ENCODE peak calls at places on chromosomes 7 and 10, in ten cellular contexts. B is nephron progenitor cell, A is uterus, Z is psoas muscle, L is upper lobe of right lung, W is RWPE1, N is stomach, U is right lobe of liver, G is cardiac muscle cell, D is heart right ventricle. P is an unnamed sample.

GRCh38 chr10:72694476-72695369 is 2.8 kb downstream of the MCU start:
- DNase-seq in G (peak; percentile 34), B (no peak), L (no peak), A (no peak), Z (no peak), U (no peak), N (no peak), W (peak; percentile 38), D (no peak), P (no peak)

GRCh38 chr10:78706986-78707500 is 361.7 kb upstream of the ZMIZ1 start:
- DNase-seq in U (no peak), W (no peak), G (no peak), A (no peak), Z (no peak), L (no peak), B (no peak), N (no peak), D (no peak), P (no peak)

GRCh38 chr7:25851332-25852248 is 300.4 kb upstream of the NFE2L3 start:
- DNase-seq in L (peak; percentile 86), A (peak; percentile 93), W (peak; percentile 69), B (peak; percentile 88), Z (peak; percentile 79), G (peak; percentile 90), N (peak; percentile 80), U (peak; percentile 77), D (peak; percentile 81), P (peak; percentile 89)

GRCh38 chr7:46369933-46370654 is 449.0 kb upstream of the IGFBP3 start:
- DNase-seq in Z (no peak), D (no peak), L (no peak), B (no peak), N (no peak), U (no peak), W (peak; percentile 48), G (no peak), A (no peak), P (no peak)

GRCh38 chr10:3397231-3397630 is 224.6 kb upstream of the PITRM1 start:
- DNase-seq in B (no peak), A (no peak), L (no peak), G (no peak), N (no peak), Z (no peak), W (no peak), U (no peak), D (no peak), P (no peak)

GRCh38 chr10:125232841-125233240 is 72.5 kb upstream of the CTBP2 start:
- DNase-seq in D (no peak), W (peak; percentile 31), Z (no peak), U (no peak), A (no peak), G (no peak), B (no peak), N (no peak), L (no peak), P (no peak)

GRCh38 chr10:81662837-81663236 is 212.2 kb upstream of the NRG3 start:
- DNase-seq in G (no peak), N (no peak), B (no peak), D (no peak), U (no peak), Z (no peak), A (no peak), W (no peak), L (no peak), P (no peak)

GRCh38 chr7:134826105-134826504 is 46.7 kb downstream of the CALD1 start:
- DNase-seq in Z (no peak), G (no peak), U (no peak), D (no peak), A (no peak), W (no peak), N (no peak), B (no peak), L (no peak), P (no peak)

GRCh38 chr10:111479966-111480365 is 403.1 kb downstream of the ADRA2A start:
- DNase-seq in A (no peak), W (peak; percentile 18), U (no peak), L (no peak), G (no peak), B (no peak), Z (no peak), D (no peak), N (no peak), P (no peak)

GRCh38 chr10:111482074-111482350 is 405.2 kb downstream of the ADRA2A start:
- DNase-seq in A (no peak), Z (no peak), L (no peak), D (no peak), B (peak; percentile 14), U (no peak), N (no peak), G (no peak), W (no peak), P (no peak)

GRCh38 chr10:111486346-111486745 is 409.5 kb downstream of the ADRA2A start:
- DNase-seq in N (no peak), D (no peak), U (no peak), L (no peak), A (no peak), B (no peak), W (no peak), G (no peak), Z (no peak), P (no peak)

GRCh38 chr10:111482621-111483216 is 405.9 kb downstream of the ADRA2A start:
- DNase-seq in D (no peak), W (no peak), L (no peak), N (no peak), U (no peak), G (no peak), A (no peak), Z (no peak), B (no peak), P (no peak)

DNA sequence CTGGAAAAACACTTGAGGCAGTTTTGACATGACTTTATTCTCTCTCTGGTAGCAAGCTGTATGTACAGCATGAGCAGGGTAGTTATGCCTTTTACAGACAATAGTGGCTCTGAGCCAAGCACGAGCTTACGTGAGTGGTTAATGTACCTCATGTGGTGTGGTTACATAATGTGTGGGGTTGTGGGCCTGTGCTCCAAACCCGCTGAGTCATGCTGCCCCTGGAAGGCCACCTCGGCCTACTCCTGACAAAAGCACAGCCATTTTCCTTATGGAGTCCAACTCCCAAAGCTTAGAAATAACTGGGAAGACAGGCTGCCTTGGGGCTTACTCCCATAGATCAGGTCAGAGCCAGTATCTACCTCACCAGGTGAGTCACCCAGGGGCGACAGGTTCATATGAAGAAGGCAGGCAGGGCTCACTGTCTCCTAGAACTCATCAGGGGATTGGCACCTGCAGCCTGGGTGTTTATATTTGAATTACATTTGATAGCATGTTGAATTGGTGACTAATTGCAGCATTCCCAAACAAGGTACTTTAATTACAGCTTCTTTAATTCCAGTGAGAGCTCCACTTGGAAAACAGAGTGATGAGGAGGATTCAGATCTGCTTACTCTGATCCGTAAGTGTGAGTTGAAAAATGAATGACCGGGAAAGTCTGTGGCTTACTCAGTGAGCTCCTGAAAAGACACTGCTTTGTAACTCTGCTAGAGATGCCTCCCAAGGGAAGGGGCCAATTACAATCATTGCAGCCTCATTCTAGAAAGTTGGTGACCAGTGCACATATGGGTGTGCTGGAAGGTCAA is 404.6 kb downstream of the ADRA2A start:
- DNase-seq in N (no peak), B (no peak), L (no peak), G (no peak), A (no peak), U (no peak), W (peak; percentile 13), D (no peak), Z (no peak), P (no peak)
- TF ChIP-seq CTCF in N (no peak), B (no peak), L (no peak), G (no peak), A (no peak), U (no peak), W (no peak), D (no peak), Z (no peak), P (no peak)

GRCh38 chr7:151864561-151864960 is 12.4 kb downstream of the PRKAG2 start:
- DNase-seq in N (no peak), U (no peak), D (no peak), W (no peak), L (peak; percentile 19), A (no peak), Z (no peak), G (no peak), B (no peak), P (no peak)

GRCh38 chr7:151865070-151865670 is 11.7 kb downstream of the PRKAG2 start:
- DNase-seq in G (no peak), D (no peak), W (no peak), Z (no peak), A (no peak), L (peak; percentile 66), U (peak; percentile 86), N (no peak), B (no peak), P (no peak)

GRCh38 chr7:151862606-151863381 is 14.1 kb downstream of the PRKAG2 start:
- DNase-seq in G (no peak), L (peak; percentile 57), A (no peak), B (no peak), D (no peak), Z (no peak), N (no peak), W (no peak), U (peak; percentile 52), P (no peak)

GRCh38 chr7:151864081-151864480 is 12.8 kb downstream of the PRKAG2 start:
- DNase-seq in D (no peak), G (no peak), L (peak; percentile 57), B (no peak), U (peak; percentile 78), N (no peak), Z (no peak), A (no peak), W (no peak), P (no peak)

GRCh38 chr7:151863386-151864079 is 13.4 kb downstream of the PRKAG2 start:
- DNase-seq in Z (no peak), W (no peak), D (no peak), U (peak; percentile 43), B (no peak), A (no peak), L (peak; percentile 44), G (peak; percentile 19), N (no peak), P (no peak)
- TF ChIP-seq CTCF in Z (no peak), W (no peak), D (no peak), U (peak; percentile 35), B (no peak), A (no peak), L (no peak), G (no peak), N (no peak), P (no peak)

GRCh38 chr7:143300959-143301617 is 12.9 kb downstream of the CASP2 start:
- DNase-seq in U (no peak), N (no peak), Z (no peak), D (no peak), G (no peak), L (no peak), A (no peak), W (no peak), B (no peak), P (no peak)

GRCh38 chr7:143308632-143309031 is 7.3 kb upstream of the CLCN1 start:
- DNase-seq in A (no peak), U (no peak), D (no peak), B (no peak), L (no peak), Z (no peak), G (no peak), N (no peak), W (no peak), P (no peak)

GRCh38 chr7:143303733-143304132 is 12.2 kb upstream of the CLCN1 start:
- DNase-seq in U (no peak), L (no peak), B (no peak), G (no peak), N (no peak), A (no peak), Z (no peak), W (no peak), D (no peak), P (no peak)

GRCh38 chr7:143304938-143305337 is 11.0 kb upstream of the CLCN1 start:
- DNase-seq in Z (no peak), B (no peak), A (no peak), N (no peak), U (no peak), G (no peak), W (no peak), L (no peak), D (no peak), P (no peak)

GRCh38 chr7:143305423-143306070 is 10.4 kb upstream of the CLCN1 start:
- DNase-seq in B (peak; percentile 55), A (peak; percentile 41), L (peak; percentile 84), U (peak; percentile 89), G (peak; percentile 48), Z (peak; percentile 68), W (no peak), N (peak; percentile 93), D (peak; percentile 74), P (peak; percentile 84)
- TF ChIP-seq CTCF in B (peak; percentile 45), A (peak; percentile 44), L (peak; percentile 70), U (peak; percentile 86), G (peak; percentile 79), Z (peak; percentile 72), W (peak; percentile 80), N (no peak), D (peak; percentile 80), P (peak; percentile 70)

GRCh38 chr7:31000161-31000693 is 36.5 kb downstream of the GHRHR start:
- DNase-seq in D (no peak), A (no peak), N (no peak), Z (no peak), W (no peak), U (no peak), B (no peak), L (no peak), G (no peak), P (no peak)

GRCh38 chr7:30996261-30996660 is 32.5 kb downstream of the GHRHR start:
- DNase-seq in W (no peak), L (no peak), G (no peak), U (no peak), N (no peak), A (peak; percentile 64), D (peak; percentile 62), B (no peak), Z (peak; percentile 50), P (no peak)

GRCh38 chr7:30996883-30997282 is 33.1 kb downstream of the GHRHR start:
- DNase-seq in N (no peak), A (no peak), L (no peak), B (no peak), D (no peak), U (no peak), Z (no peak), W (no peak), G (no peak), P (no peak)

GRCh38 chr7:30997316-30997715 is 33.6 kb downstream of the GHRHR start:
- DNase-seq in D (no peak), G (no peak), U (no peak), B (no peak), L (no peak), N (no peak), Z (no peak), W (no peak), A (no peak), P (no peak)

DNA sequence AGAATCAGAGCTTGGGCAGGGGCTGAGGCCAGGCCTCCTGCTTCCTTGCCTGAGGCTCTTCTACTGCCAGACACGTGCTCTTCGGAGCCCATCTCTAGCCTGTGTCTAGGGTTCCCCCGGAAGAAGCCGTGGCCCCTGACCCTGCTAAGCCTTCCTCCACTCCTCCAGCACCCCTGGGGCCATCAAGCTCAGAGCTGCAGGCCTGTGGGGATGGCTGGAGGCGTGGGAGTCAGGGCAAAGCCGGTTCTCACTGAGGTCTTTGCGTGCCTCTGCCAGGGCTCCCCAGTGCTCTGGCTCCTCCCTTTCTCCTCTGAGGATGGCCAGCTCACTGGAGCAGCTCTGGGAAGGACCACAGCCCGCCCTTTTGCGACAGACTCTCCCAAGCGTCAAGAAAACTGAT is 34.4 kb downstream of the GHRHR start:
- DNase-seq in A (no peak), G (no peak), U (no peak), Z (no peak), B (no peak), D (peak; percentile 68), L (no peak), W (no peak), N (no peak), P (no peak)
- TF ChIP-seq CTCF in A (no peak), G (no peak), U (no peak), Z (no peak), B (no peak), D (no peak), L (no peak), W (no peak), N (no peak), P (no peak)

P was measured in glutamatergic neuron.